ENCODE peak calls at places on chromosomes 5 and 9, in four cellular contexts. W is HepG2, M is GM12878, J is K562. U is an unnamed sample.

GRCh38 chr5:135343417-135343816 is 55.6 kb downstream of the MACROH2A1 start:
- DNase-seq in J (no peak), W (no peak), M (no peak), U (no peak)

GRCh38 chr5:88824141-88824540 is 58.8 kb downstream of the MEF2C start:
- DNase-seq in J (no peak), M (no peak), W (no peak), U (no peak)

GRCh38 chr5:171149772-171150171 is 159.3 kb upstream of the TLX3 start:
- DNase-seq in M (no peak), W (no peak), J (no peak), U (no peak)

GRCh38 chr5:136686192-136686872 is 321.0 kb upstream of the TRPC7 start:
- DNase-seq in W (peak; percentile 10), M (no peak), J (no peak), U (peak; percentile 27)

GRCh38 chr9:112119225-112120045 is 55.7 kb downstream of the SUSD1 start:
- DNase-seq in M (no peak), J (no peak), W (peak; percentile 99), U (no peak)

GRCh38 chr5:22521521-22521920 is 331.6 kb downstream of the CDH12 start:
- DNase-seq in W (no peak), M (no peak), J (no peak), U (no peak)

GRCh38 chr5:163079618-163080017 is 357.8 kb upstream of the CCNG1 start:
- DNase-seq in W (no peak), M (no peak), J (no peak), U (peak; percentile 41)

GRCh38 chr9:112174223-112174964 is 703 bp downstream of the SUSD1 start:
- DNase-seq in W (peak; percentile 44), M (peak; percentile 30), J (peak; percentile 93), U (peak; percentile 26)

GRCh38 chr5:40681351-40682311 is 1.9 kb downstream of the PTGER4 start:
- DNase-seq in W (no peak), J (no peak), M (no peak), U (peak; percentile 45)

GRCh38 chr5:135067587-135067986 is 33.6 kb upstream of the PITX1 start:
- DNase-seq in W (no peak), J (no peak), M (no peak), U (no peak)

GRCh38 chr5:9344751-9345240 is 201.1 kb downstream of the SEMA5A start:
- DNase-seq in J (no peak), M (no peak), W (no peak), U (no peak)

GRCh38 chr5:60463179-60463868 is 236.6 kb downstream of the DEPDC1B start:
- DNase-seq in W (peak; percentile 81), M (no peak), J (no peak), U (no peak)

GRCh38 chr5:102286465-102286864 is 9.6 kb downstream of the SLCO4C1 start:
- DNase-seq in J (no peak), W (no peak), M (no peak), U (no peak)

GRCh38 chr5:102753889-102754498 is 1.1 kb upstream of the PAM start:
- DNase-seq in J (no peak), M (no peak), W (no peak), U (peak; percentile 25)

GRCh38 chr9:16245756-16246440 is 624.6 kb downstream of the BNC2 start:
- DNase-seq in M (no peak), J (no peak), W (no peak), U (no peak)

GRCh38 chr5:179385892-179386291 is 40.6 kb upstream of the ADAMTS2 start:
- DNase-seq in M (no peak), W (no peak), J (no peak), U (no peak)

GRCh38 chr5:154479944-154480750 is 2.1 kb upstream of the HAND1 start:
- DNase-seq in W (no peak), J (no peak), M (no peak), U (peak; percentile 35)
- TF ChIP-seq TCF7 in W (no peak), J (no peak), M (no peak), U (no peak)

DNA sequence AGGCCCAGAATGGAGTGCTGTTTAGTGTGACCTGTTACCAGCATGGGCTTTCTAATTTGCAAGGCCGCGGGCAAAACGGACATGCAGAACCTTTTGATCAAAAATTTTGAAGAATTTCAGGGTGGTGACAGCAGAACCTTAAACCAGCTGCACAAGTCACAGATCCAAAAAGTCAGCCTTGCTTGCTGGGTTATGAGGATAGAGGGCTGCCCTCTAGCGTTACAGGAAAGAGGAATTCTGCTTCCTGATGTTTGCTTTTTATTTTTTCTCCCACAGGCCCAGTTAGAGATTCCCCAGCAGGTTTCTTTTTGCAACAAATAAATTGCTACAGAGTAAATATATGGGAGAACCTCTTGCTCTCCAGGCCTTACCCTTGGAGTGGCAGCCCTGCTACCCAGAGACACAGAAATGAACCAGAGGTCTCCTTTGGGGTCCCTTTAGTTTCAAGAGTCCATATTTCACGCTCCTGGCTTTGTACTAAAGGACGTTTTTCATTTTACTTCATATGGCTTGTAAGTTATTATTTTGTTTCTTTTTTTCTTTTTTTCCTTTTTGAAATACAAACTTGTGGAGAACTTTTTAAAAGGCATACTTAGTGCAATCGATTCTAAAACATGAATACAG is 3.4 kb upstream of the ADCY2 start:
- DNase-seq in W (peak; percentile 6), M (no peak), J (no peak), U (no peak)
- TF ChIP-seq TCF7 in W (no peak), M (no peak), J (no peak), U (no peak)

DNA sequence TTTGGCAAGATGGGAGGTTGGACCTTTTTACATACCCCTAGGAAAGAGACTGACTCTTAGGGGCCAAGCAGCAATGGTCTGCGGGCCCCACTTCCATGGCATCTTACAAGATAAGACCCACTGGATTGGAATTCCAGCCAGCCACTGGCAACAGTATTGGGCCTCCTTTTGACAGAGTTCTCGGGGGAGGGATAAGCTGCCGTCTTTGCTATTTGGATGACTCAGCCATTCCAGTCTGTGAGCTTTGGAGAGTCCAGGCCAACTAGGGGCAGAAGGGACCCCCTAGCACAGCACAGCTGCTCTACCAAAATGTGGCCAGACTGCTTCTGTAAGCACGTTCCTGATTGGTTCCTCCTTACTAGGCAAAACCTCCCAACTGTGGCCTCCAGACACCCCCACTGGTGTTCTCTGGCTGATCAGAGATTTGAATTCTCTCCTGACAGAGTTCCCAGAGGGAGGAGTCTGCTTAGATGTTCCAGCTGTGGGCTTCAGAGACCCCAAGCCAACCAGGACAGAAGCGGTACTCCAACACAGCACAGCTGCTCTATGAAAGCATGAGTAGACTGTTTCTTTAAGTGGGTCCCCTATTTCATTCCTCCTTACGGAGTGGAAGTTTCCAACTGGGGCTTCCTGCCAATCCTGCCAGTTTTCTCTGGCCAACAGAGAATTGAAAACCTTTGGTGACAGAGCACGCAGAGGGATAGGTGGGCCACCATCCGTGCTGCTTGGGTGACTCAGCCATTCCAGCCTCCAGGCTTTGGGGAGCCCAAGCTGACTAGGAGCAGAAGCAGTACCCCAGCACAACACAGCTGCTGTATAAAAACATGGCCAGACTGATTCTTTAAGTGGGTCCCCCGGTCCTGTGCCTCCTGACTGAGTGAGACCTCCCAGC is 672.1 kb upstream of the RIOK2 start:
- DNase-seq in W (no peak), M (no peak), J (no peak), U (peak; percentile 11)
- TF ChIP-seq TCF7 in W (no peak), M (no peak), J (no peak), U (no peak)

GRCh38 chr5:11504083-11504785 is 400.0 kb downstream of the CTNND2 start:
- DNase-seq in M (no peak), J (no peak), W (no peak), U (no peak)
- TF ChIP-seq TCF7 in M (no peak), J (no peak), W (no peak), U (no peak)

GRCh38 chr9:12415361-12415760 is 277.8 kb upstream of the TYRP1 start:
- DNase-seq in M (no peak), J (no peak), W (no peak), U (no peak)
- TF ChIP-seq TCF7 in M (no peak), J (no peak), W (no peak), U (no peak)

GRCh38 chr5:141800629-141801028 is 77.6 kb downstream of the PCDH1 start:
- DNase-seq in J (no peak), W (no peak), M (no peak), U (no peak)
- TF ChIP-seq TCF7 in J (no peak), W (no peak), M (no peak), U (no peak)

U was measured in WTC11.